ENCODE peak calls at places on chromosomes 16 and 17, in five cellular contexts. V is A549, C is HepG2, E is K562, X is GM12878. M is an unnamed sample.
A peak's percentile ranks its signal among the peaks of the same experiment; 100 is the strongest.

GRCh38 chr17:51722994-51723393 is 435.5 kb downstream of the CA10 start:
- DNase-seq in V (no peak), C (no peak), E (no peak), X (no peak), M (no peak)

GRCh38 chr16:58409316-58409973 is 17.2 kb downstream of the GINS3 start:
- DNase-seq in V (no peak), C (no peak), E (no peak), X (no peak), M (no peak)

GRCh38 chr17:75345514-75346167 is 56.4 kb upstream of the SLC25A19 start:
- DNase-seq in V (no peak), C (no peak), E (no peak), X (peak; percentile 91), M (peak; percentile 27)

GRCh38 chr16:66549284-66550131 is at the start of gene TK2:
- DNase-seq in V (peak; percentile 65), C (peak; percentile 37), E (peak; percentile 85), X (no peak), M (peak; percentile 72)

GRCh38 chr16:84829168-84829965 is 9.6 kb downstream of the CRISPLD2 start:
- DNase-seq in V (no peak), C (no peak), E (no peak), X (no peak), M (no peak)

GRCh38 chr16:4352843-4353242 is 1.7 kb upstream of the PAM16 start:
- DNase-seq in V (no peak), C (no peak), E (no peak), X (no peak), M (no peak)

GRCh38 chr17:4520060-4520880 is 21.6 kb downstream of the SPNS2 start:
- DNase-seq in V (no peak), C (no peak), E (no peak), X (no peak), M (no peak)

GRCh38 chr17:58665946-58666857 is 25.6 kb downstream of the TEX14 start:
- DNase-seq in V (no peak), C (no peak), E (no peak), X (no peak), M (no peak)

GRCh38 chr17:78974635-78975591 is 4.8 kb downstream of the LGALS3BP start:
- DNase-seq in V (no peak), C (no peak), E (no peak), X (no peak), M (no peak)

GRCh38 chr17:321386-321941 is 31.1 kb downstream of the RPH3AL start:
- DNase-seq in V (no peak), C (no peak), E (no peak), X (no peak), M (no peak)

GRCh38 chr17:58229384-58229783 is 9.0 kb upstream of the LPO start:
- DNase-seq in V (no peak), C (no peak), E (no peak), X (no peak), M (no peak)

GRCh38 chr17:40366861-40367518 is 2.5 kb upstream of the GJD3 start:
- DNase-seq in V (no peak), C (no peak), E (peak; percentile 5), X (no peak), M (no peak)

GRCh38 chr17:81403040-81403467 is 7.8 kb downstream of the BAHCC1 start:
- DNase-seq in V (no peak), C (no peak), E (no peak), X (no peak), M (peak; percentile 42)

GRCh38 chr16:29232811-29233704 is 173.5 kb downstream of the NPIPB11 start:
- DNase-seq in V (no peak), C (no peak), E (no peak), X (no peak), M (no peak)

GRCh38 chr17:68961204-68961893 is 6.2 kb upstream of the ABCA8 start:
- DNase-seq in V (no peak), C (no peak), E (no peak), X (no peak), M (no peak)

GRCh38 chr17:56881685-56882295 is 32.1 kb downstream of the TRIM25 start:
- DNase-seq in V (no peak), C (no peak), E (no peak), X (no peak), M (no peak)

GRCh38 chr16:83953796-83954576 is 946 bp downstream of the OSGIN1 start:
- DNase-seq in V (peak; percentile 78), C (peak; percentile 73), E (peak; percentile 68), X (no peak), M (no peak)

GRCh38 chr16:78551487-78552085 is 452.1 kb downstream of the WWOX start:
- DNase-seq in V (no peak), C (no peak), E (no peak), X (no peak), M (peak; percentile 39)

GRCh38 chr16:64910351-64910750 is 211.5 kb downstream of the CDH11 start:
- DNase-seq in V (no peak), C (no peak), E (no peak), X (no peak), M (peak; percentile 10)

GRCh38 chr17:28133562-28133970 is 91.1 kb downstream of the NLK start:
- DNase-seq in V (no peak), C (no peak), E (no peak), X (no peak), M (no peak)

GRCh38 chr16:3467182-3467581 is 23.7 kb downstream of the NAA60 start:
- DNase-seq in V (no peak), C (no peak), E (no peak), X (no peak), M (no peak)

GRCh38 chr17:65265276-65265675 is 128.1 kb downstream of the RGS9 start:
- DNase-seq in V (no peak), C (no peak), E (no peak), X (no peak), M (no peak)

GRCh38 chr16:379183-379960 is 2.4 kb downstream of the PGAP6 start:
- DNase-seq in V (no peak), C (no peak), E (no peak), X (no peak), M (peak; percentile 83)

GRCh38 chr16:57192720-57193486 is 6.8 kb downstream of the RSPRY1 start:
- DNase-seq in V (no peak), C (peak; percentile 21), E (no peak), X (no peak), M (no peak)

GRCh38 chr17:20191066-20191465 is 181.9 kb downstream of the SPECC1 start:
- DNase-seq in V (no peak), C (no peak), E (no peak), X (no peak), M (no peak)

GRCh38 chr17:77872199-77872598 is 86.3 kb upstream of the TNRC6C start:
- DNase-seq in V (no peak), C (no peak), E (no peak), X (no peak), M (no peak)

GRCh38 chr16:79001156-79001997 is 599.2 kb downstream of the MAF start:
- DNase-seq in V (no peak), C (no peak), E (no peak), X (no peak), M (peak; percentile 38)

GRCh38 chr16:64250866-64251265 is 871.0 kb downstream of the CDH11 start:
- DNase-seq in V (no peak), C (no peak), E (no peak), X (no peak), M (no peak)

GRCh38 chr17:17416007-17416399 is 60.8 kb upstream of the MED9 start:
- DNase-seq in V (peak; percentile 86), C (peak; percentile 91), E (peak; percentile 84), X (peak; percentile 31), M (peak; percentile 36)

GRCh38 chr17:33243732-33244131 is 49.4 kb downstream of the ASIC2 start:
- DNase-seq in V (no peak), C (no peak), E (no peak), X (no peak), M (no peak)

GRCh38 chr17:29363716-29364115 is 26.4 kb upstream of the TAOK1 start:
- DNase-seq in V (no peak), C (no peak), E (no peak), X (no peak), M (no peak)

DNA sequence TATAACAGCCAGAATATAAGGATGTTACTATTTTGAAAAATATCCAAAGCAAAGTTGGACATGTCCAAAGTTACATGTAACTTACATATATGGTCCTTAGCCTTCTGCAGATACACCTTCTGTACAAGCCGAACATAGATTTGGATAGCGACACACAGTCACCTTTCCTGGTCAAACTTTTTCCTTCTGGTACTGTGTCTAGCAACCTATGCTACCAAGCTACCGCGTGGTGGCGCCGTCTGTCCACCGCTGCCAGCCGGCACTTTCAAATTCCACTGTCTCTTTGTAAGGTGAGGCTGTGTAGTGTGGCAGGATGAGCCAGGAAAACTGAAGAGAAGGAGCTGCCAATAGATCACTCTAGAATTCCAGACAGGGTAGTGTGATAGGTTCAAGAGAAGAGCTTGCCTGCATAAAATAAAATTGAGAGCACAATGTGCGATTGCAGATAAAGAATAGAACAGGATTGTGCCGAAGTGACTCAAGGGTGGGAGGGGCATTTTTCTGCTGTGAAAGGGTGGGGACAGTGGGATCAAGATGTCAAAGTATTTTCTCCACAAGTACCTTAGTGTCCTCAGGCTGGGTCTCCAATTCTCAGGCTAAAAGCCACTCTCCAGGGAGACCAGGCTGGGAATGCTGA is 366.9 kb downstream of the SLC39A11 start:
- DNase-seq in V (peak; percentile 72), C (peak; percentile 66), E (peak; percentile 73), X (no peak), M (peak; percentile 64)
- TF ChIP-seq ESRRA in V (no peak), C (no peak), E (no peak), X (no peak), M (no peak)

DNA sequence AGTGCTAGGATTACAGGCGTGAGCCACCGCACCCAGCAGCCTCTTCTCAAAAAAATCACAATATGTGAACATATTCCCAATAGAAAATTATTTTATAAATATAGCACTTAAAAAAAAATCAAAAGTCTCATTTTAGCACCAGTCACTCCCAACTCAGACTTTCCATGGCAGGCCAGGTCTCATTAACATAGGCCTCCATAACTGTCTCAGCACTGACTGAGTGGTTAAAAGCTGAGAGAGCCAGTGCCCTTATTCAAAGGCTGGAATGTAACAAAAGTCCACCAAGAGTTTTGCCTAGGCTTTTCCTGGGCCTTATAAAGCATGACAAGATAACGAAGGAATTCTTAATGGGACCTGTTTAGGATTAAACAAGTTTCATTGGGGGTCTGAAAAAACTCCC is 79.8 kb downstream of the EMP2 start:
- DNase-seq in V (no peak), C (no peak), E (no peak), X (no peak), M (no peak)
- TF ChIP-seq ESRRA in V (no peak), C (no peak), E (no peak), X (no peak), M (no peak)

GRCh38 chr16:80966617-80967016 is 40.1 kb downstream of the CMC2 start:
- DNase-seq in V (no peak), C (no peak), E (no peak), X (no peak), M (no peak)

GRCh38 chr16:80971814-80972213 is 34.9 kb downstream of the CMC2 start:
- DNase-seq in V (no peak), C (no peak), E (peak; percentile 33), X (no peak), M (no peak)

GRCh38 chr16:80969114-80969484 is 37.6 kb downstream of the CMC2 start:
- DNase-seq in V (no peak), C (no peak), E (no peak), X (no peak), M (no peak)

GRCh38 chr16:80972611-80973010 is 34.1 kb downstream of the CMC2 start:
- DNase-seq in V (no peak), C (no peak), E (no peak), X (no peak), M (no peak)

GRCh38 chr16:80968386-80969113 is 38.1 kb downstream of the CMC2 start:
- DNase-seq in V (peak; percentile 20), C (no peak), E (no peak), X (no peak), M (no peak)
- TF ChIP-seq ESRRA in V (no peak), C (no peak), E (no peak), X (no peak), M (no peak)

GRCh38 chr16:88853336-88853941 is 3.3 kb downstream of the GALNS start:
- DNase-seq in V (no peak), C (no peak), E (no peak), X (no peak), M (no peak)
- TF ChIP-seq ESRRA in V (no peak), C (no peak), E (no peak), X (no peak), M (no peak)

M was measured in WTC11.